ENCODE peak calls at places on chromosomes 2 and 18, in eight cellular contexts. O is IMR-90, J is fibroblast of mammary gland, C is ovary, R is GM20000, V is transverse colon, M is D721Med, H is RWPE1. T is an unnamed sample.

GRCh38 chr2:101496279-101496678 is 21.4 kb upstream of the RFX8 start:
- DNase-seq in O (no peak), J (no peak), C (no peak), R (no peak), V (no peak), M (no peak), H (no peak), T (no peak)

GRCh38 chr2:236574424-236575145 is 5.0 kb downstream of the ACKR3 start:
- DNase-seq in O (no peak), J (no peak), C (no peak), R (no peak), V (no peak), M (no peak), H (no peak), T (no peak)

GRCh38 chr2:100185516-100185915 is 43.1 kb upstream of the AFF3 start:
- DNase-seq in O (no peak), J (no peak), C (no peak), R (peak), V (no peak), M (no peak), H (no peak), T (no peak)

GRCh38 chr18:36627616-36628015 is 201.2 kb downstream of the TPGS2 start:
- DNase-seq in O (no peak), J (peak), C (no peak), R (no peak), V (no peak), M (no peak), H (no peak), T (no peak)

GRCh38 chr2:108917078-108917440 is 72.0 kb downstream of the EDAR start:
- DNase-seq in O (peak), J (no peak), C (no peak), R (no peak), V (peak), M (no peak), H (no peak), T (peak)

GRCh38 chr18:21747764-21748693 is 7.4 kb downstream of the MIB1 start:
- DNase-seq in O (no peak), J (no peak), C (no peak), R (no peak), V (no peak), M (no peak), H (no peak), T (no peak)

GRCh38 chr2:236165491-236166156 is 2.6 kb downstream of the GBX2 start:
- DNase-seq in O (no peak), J (no peak), C (no peak), R (peak), V (no peak), M (no peak), H (no peak), T (no peak)

GRCh38 chr18:77133920-77134496 is 1.4 kb upstream of the MBP start:
- DNase-seq in O (no peak), J (no peak), C (no peak), R (no peak), V (peak), M (no peak), H (no peak), T (peak)

GRCh38 chr2:131044078-131044756 is 49.0 kb downstream of the FAM168B start:
- DNase-seq in O (no peak), J (no peak), C (no peak), R (no peak), V (no peak), M (no peak), H (no peak), T (no peak)

GRCh38 chr2:227719637-227720036 is 1.8 kb upstream of the SLC19A3 start:
- DNase-seq in O (no peak), J (no peak), C (no peak), R (no peak), V (no peak), M (no peak), H (no peak), T (no peak)

GRCh38 chr18:13462686-13463085 is 244.1 kb downstream of the LDLRAD4 start:
- DNase-seq in O (no peak), J (no peak), C (no peak), R (no peak), V (no peak), M (no peak), H (no peak), T (no peak)

GRCh38 chr18:35804377-35804776 is 168.1 kb upstream of the RMP24 start:
- DNase-seq in O (no peak), J (no peak), C (no peak), R (no peak), V (no peak), M (no peak), H (no peak), T (no peak)

GRCh38 chr18:45728341-45729010 is 4.5 kb downstream of the SLC14A1 start:
- DNase-seq in O (peak), J (peak), C (no peak), R (no peak), V (no peak), M (no peak), H (no peak), T (no peak)

DNA sequence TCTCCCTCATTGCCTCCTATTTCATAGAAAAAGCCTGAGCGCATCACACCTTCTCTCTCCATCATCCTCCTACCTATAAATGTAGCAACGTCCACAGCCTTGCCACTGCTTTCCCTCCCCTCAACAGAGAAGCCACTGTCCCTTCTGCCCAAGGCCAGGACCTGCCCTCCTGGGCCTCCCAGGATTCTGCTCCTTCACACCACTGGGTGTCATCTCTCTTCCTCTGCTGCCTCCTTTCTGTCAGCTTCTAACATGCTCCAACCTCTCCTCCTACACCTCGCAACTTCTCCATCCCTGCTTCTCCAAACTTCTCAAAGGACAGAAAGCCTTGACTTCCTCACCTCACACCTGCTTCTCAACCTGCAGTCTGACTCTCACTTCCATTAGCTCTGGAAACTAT is 21.2 kb upstream of the ME2 start:
- DNase-seq in O (no peak), J (no peak), C (no peak), R (no peak), V (no peak), M (no peak), H (no peak), T (no peak)
- TF ChIP-seq CTCF in O (no peak), J (peak), C (no peak), R (no peak), V (no peak), M (no peak), H (no peak), T (no peak)

DNA sequence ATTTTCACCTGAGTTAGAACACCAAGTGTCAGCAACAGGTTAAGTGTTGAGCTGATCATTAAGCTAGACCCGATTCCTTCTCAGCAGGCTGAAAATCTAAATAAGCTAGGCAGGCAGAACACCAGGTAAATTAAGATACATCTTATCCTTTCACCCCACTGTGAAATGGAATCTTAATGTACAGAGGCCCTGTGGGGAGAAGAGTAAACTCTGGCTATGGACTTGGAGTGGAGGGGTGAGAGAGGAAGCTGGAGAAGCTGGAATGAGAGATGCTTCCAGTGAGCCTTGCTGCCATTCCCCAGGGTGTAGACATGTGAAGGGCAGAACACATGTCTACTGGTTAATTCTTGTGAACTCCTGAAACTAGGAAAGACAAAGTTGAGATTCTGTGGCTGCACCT is 520.2 kb downstream of the SLC4A3 start:
- DNase-seq in O (peak), J (peak), C (no peak), R (no peak), V (no peak), M (no peak), H (no peak), T (no peak)
- TF ChIP-seq CTCF in O (no peak), J (no peak), C (no peak), R (no peak), V (no peak), M (no peak), H (no peak), T (no peak)

GRCh38 chr2:123993728-123994323 is 31.3 kb upstream of the CNTNAP5 start:
- DNase-seq in O (no peak), J (peak), C (no peak), R (peak), V (peak), M (no peak), H (peak), T (peak)
- TF ChIP-seq CTCF in O (peak), J (peak), C (no peak), R (peak), V (peak), M (peak), H (peak), T (peak)

GRCh38 chr18:12282436-12283039 is 25.5 kb upstream of the TUBB6 start:
- DNase-seq in O (peak), J (peak), C (no peak), R (no peak), V (no peak), M (no peak), H (peak), T (no peak)

GRCh38 chr18:12283666-12284065 is 24.4 kb upstream of the TUBB6 start:
- DNase-seq in O (no peak), J (no peak), C (no peak), R (no peak), V (no peak), M (no peak), H (no peak), T (no peak)

GRCh38 chr18:12279781-12280531 is 25.8 kb downstream of the CIDEA start:
- DNase-seq in O (no peak), J (no peak), C (no peak), R (no peak), V (no peak), M (no peak), H (no peak), T (no peak)

GRCh38 chr18:12281861-12282260 is 26.2 kb upstream of the TUBB6 start:
- DNase-seq in O (no peak), J (no peak), C (no peak), R (no peak), V (no peak), M (no peak), H (no peak), T (no peak)

GRCh38 chr18:12283256-12283655 is 24.8 kb upstream of the TUBB6 start:
- DNase-seq in O (peak), J (peak), C (no peak), R (no peak), V (no peak), M (no peak), H (peak), T (no peak)
- TF ChIP-seq CTCF in O (peak), J (peak), C (no peak), R (no peak), V (no peak), M (peak), H (no peak), T (no peak)

T was measured in colonic mucosa.